ENCODE peak calls at places on chromosomes 6 and 20, in eight cellular contexts. One of them, this sample, is unnamed.
A peak's percentile ranks its signal among the peaks of the same experiment; 100 is the strongest.

GRCh38 chr20:36468149-36469000 is 72.9 kb upstream of the MYL9 start:
- DNase-seq in cardiac fibroblast: no peak
- DNase-seq in IMR-90: no peak
- DNase-seq in AG10803: no peak
- DNase-seq in esophagus squamous epithelium: no peak
- DNase-seq in stomach: peak; percentile 51
- DNase-seq in tibial artery: no peak
- DNase-seq in foreskin fibroblast: no peak
- DNase-seq in this sample: peak; percentile 44

GRCh38 chr6:97198181-97198580 is 84.8 kb downstream of the MMS22L start:
- DNase-seq in cardiac fibroblast: peak; percentile 32
- DNase-seq in IMR-90: peak; percentile 46
- DNase-seq in AG10803: no peak
- DNase-seq in esophagus squamous epithelium: no peak
- DNase-seq in stomach: no peak
- DNase-seq in tibial artery: no peak
- DNase-seq in foreskin fibroblast: no peak
- DNase-seq in this sample: peak; percentile 33

GRCh38 chr6:5567890-5568289 is 306.6 kb downstream of the FARS2 start:
- DNase-seq in cardiac fibroblast: no peak
- DNase-seq in IMR-90: no peak
- DNase-seq in AG10803: no peak
- DNase-seq in esophagus squamous epithelium: no peak
- DNase-seq in stomach: no peak
- DNase-seq in tibial artery: no peak
- DNase-seq in foreskin fibroblast: no peak
- DNase-seq in this sample: no peak

GRCh38 chr6:137188855-137189254 is 15.4 kb upstream of the IL22RA2 start:
- DNase-seq in cardiac fibroblast: no peak
- DNase-seq in IMR-90: no peak
- DNase-seq in AG10803: no peak
- DNase-seq in esophagus squamous epithelium: no peak
- DNase-seq in stomach: no peak
- DNase-seq in tibial artery: no peak
- DNase-seq in foreskin fibroblast: no peak
- DNase-seq in this sample: peak; percentile 36

GRCh38 chr20:20184149-20184548 is 131.8 kb downstream of the CFAP61 start:
- DNase-seq in cardiac fibroblast: no peak
- DNase-seq in IMR-90: no peak
- DNase-seq in AG10803: peak; percentile 0
- DNase-seq in esophagus squamous epithelium: no peak
- DNase-seq in stomach: no peak
- DNase-seq in tibial artery: no peak
- DNase-seq in foreskin fibroblast: no peak
- DNase-seq in this sample: no peak

GRCh38 chr6:69696273-69696672 is 100.5 kb downstream of the LMBRD1 start:
- DNase-seq in cardiac fibroblast: no peak
- DNase-seq in IMR-90: peak; percentile 5
- DNase-seq in AG10803: no peak
- DNase-seq in esophagus squamous epithelium: no peak
- DNase-seq in stomach: no peak
- DNase-seq in tibial artery: no peak
- DNase-seq in foreskin fibroblast: peak; percentile 7
- DNase-seq in this sample: peak; percentile 13

GRCh38 chr6:109322825-109323580 is 59.3 kb downstream of the CD164 start:
- DNase-seq in cardiac fibroblast: no peak
- DNase-seq in IMR-90: no peak
- DNase-seq in AG10803: no peak
- DNase-seq in esophagus squamous epithelium: no peak
- DNase-seq in stomach: no peak
- DNase-seq in tibial artery: peak; percentile 64
- DNase-seq in foreskin fibroblast: no peak
- DNase-seq in this sample: no peak

GRCh38 chr20:59149678-59150504 is 13.7 kb upstream of the ZNF831 start:
- DNase-seq in cardiac fibroblast: no peak
- DNase-seq in IMR-90: no peak
- DNase-seq in AG10803: no peak
- DNase-seq in esophagus squamous epithelium: no peak
- DNase-seq in stomach: no peak
- DNase-seq in tibial artery: no peak
- DNase-seq in foreskin fibroblast: no peak
- DNase-seq in this sample: no peak

GRCh38 chr6:80143312-80143960 is 37.0 kb downstream of the BCKDHB start:
- DNase-seq in cardiac fibroblast: peak; percentile 96
- DNase-seq in IMR-90: peak; percentile 85
- DNase-seq in AG10803: peak; percentile 86
- DNase-seq in esophagus squamous epithelium: no peak
- DNase-seq in stomach: peak; percentile 78
- DNase-seq in tibial artery: peak; percentile 84
- DNase-seq in foreskin fibroblast: peak; percentile 91
- DNase-seq in this sample: peak; percentile 94

GRCh38 chr20:34941224-34941623 is 14.4 kb downstream of the GSS start:
- DNase-seq in cardiac fibroblast: no peak
- DNase-seq in IMR-90: peak; percentile 10
- DNase-seq in AG10803: no peak
- DNase-seq in esophagus squamous epithelium: no peak
- DNase-seq in stomach: no peak
- DNase-seq in tibial artery: no peak
- DNase-seq in foreskin fibroblast: no peak
- DNase-seq in this sample: no peak

GRCh38 chr6:71510057-71510713 is 221.6 kb downstream of the OGFRL1 start:
- DNase-seq in cardiac fibroblast: peak; percentile 84
- DNase-seq in IMR-90: peak; percentile 84
- DNase-seq in AG10803: peak; percentile 80
- DNase-seq in esophagus squamous epithelium: no peak
- DNase-seq in stomach: peak; percentile 43
- DNase-seq in tibial artery: peak; percentile 49
- DNase-seq in foreskin fibroblast: peak; percentile 75
- DNase-seq in this sample: peak; percentile 85

GRCh38 chr20:41476446-41476845 is 109.8 kb upstream of the EMILIN3 start:
- DNase-seq in cardiac fibroblast: no peak
- DNase-seq in IMR-90: no peak
- DNase-seq in AG10803: no peak
- DNase-seq in esophagus squamous epithelium: no peak
- DNase-seq in stomach: no peak
- DNase-seq in tibial artery: no peak
- DNase-seq in foreskin fibroblast: no peak
- DNase-seq in this sample: no peak

GRCh38 chr20:13017235-13017634 is 8.5 kb downstream of the SPTLC3 start:
- DNase-seq in cardiac fibroblast: peak; percentile 78
- DNase-seq in IMR-90: peak; percentile 18
- DNase-seq in AG10803: peak; percentile 19
- DNase-seq in esophagus squamous epithelium: no peak
- DNase-seq in stomach: no peak
- DNase-seq in tibial artery: no peak
- DNase-seq in foreskin fibroblast: peak; percentile 62
- DNase-seq in this sample: no peak

GRCh38 chr6:165707067-165707853 is 44.2 kb upstream of the PDE10A start:
- DNase-seq in cardiac fibroblast: no peak
- DNase-seq in IMR-90: no peak
- DNase-seq in AG10803: no peak
- DNase-seq in esophagus squamous epithelium: no peak
- DNase-seq in stomach: no peak
- DNase-seq in tibial artery: no peak
- DNase-seq in foreskin fibroblast: no peak
- DNase-seq in this sample: no peak

GRCh38 chr6:157471895-157472686 is 91.1 kb downstream of the ZDHHC14 start:
- DNase-seq in cardiac fibroblast: no peak
- DNase-seq in IMR-90: no peak
- DNase-seq in AG10803: no peak
- DNase-seq in esophagus squamous epithelium: no peak
- DNase-seq in stomach: no peak
- DNase-seq in tibial artery: no peak
- DNase-seq in foreskin fibroblast: no peak
- DNase-seq in this sample: no peak

GRCh38 chr6:85006362-85006761 is 242.0 kb upstream of the TBX18 start:
- DNase-seq in cardiac fibroblast: no peak
- DNase-seq in IMR-90: no peak
- DNase-seq in AG10803: no peak
- DNase-seq in esophagus squamous epithelium: no peak
- DNase-seq in stomach: no peak
- DNase-seq in tibial artery: no peak
- DNase-seq in foreskin fibroblast: peak; percentile 13
- DNase-seq in this sample: peak; percentile 15

GRCh38 chr6:125025164-125025854 is 63.1 kb downstream of the RNF217 start:
- DNase-seq in cardiac fibroblast: no peak
- DNase-seq in IMR-90: no peak
- DNase-seq in AG10803: no peak
- DNase-seq in esophagus squamous epithelium: no peak
- DNase-seq in stomach: no peak
- DNase-seq in tibial artery: no peak
- DNase-seq in foreskin fibroblast: no peak
- DNase-seq in this sample: no peak

GRCh38 chr6:75279418-75279817 is 5.2 kb downstream of the TMEM30A start:
- DNase-seq in cardiac fibroblast: no peak
- DNase-seq in IMR-90: no peak
- DNase-seq in AG10803: no peak
- DNase-seq in esophagus squamous epithelium: no peak
- DNase-seq in stomach: no peak
- DNase-seq in tibial artery: no peak
- DNase-seq in foreskin fibroblast: no peak
- DNase-seq in this sample: no peak

GRCh38 chr6:75281643-75282042 is 2.9 kb downstream of the TMEM30A start:
- DNase-seq in cardiac fibroblast: no peak
- DNase-seq in IMR-90: no peak
- DNase-seq in AG10803: no peak
- DNase-seq in esophagus squamous epithelium: no peak
- DNase-seq in stomach: no peak
- DNase-seq in tibial artery: no peak
- DNase-seq in foreskin fibroblast: no peak
- DNase-seq in this sample: no peak

GRCh38 chr6:75278474-75279077 is 6.0 kb downstream of the TMEM30A start:
- DNase-seq in cardiac fibroblast: no peak
- DNase-seq in IMR-90: no peak
- DNase-seq in AG10803: no peak
- DNase-seq in esophagus squamous epithelium: no peak
- DNase-seq in stomach: no peak
- DNase-seq in tibial artery: no peak
- DNase-seq in foreskin fibroblast: no peak
- DNase-seq in this sample: no peak

GRCh38 chr6:75282706-75283105 is 1.9 kb downstream of the TMEM30A start:
- DNase-seq in cardiac fibroblast: no peak
- DNase-seq in IMR-90: no peak
- DNase-seq in AG10803: no peak
- DNase-seq in esophagus squamous epithelium: no peak
- DNase-seq in stomach: no peak
- DNase-seq in tibial artery: no peak
- DNase-seq in foreskin fibroblast: no peak
- DNase-seq in this sample: no peak

DNA sequence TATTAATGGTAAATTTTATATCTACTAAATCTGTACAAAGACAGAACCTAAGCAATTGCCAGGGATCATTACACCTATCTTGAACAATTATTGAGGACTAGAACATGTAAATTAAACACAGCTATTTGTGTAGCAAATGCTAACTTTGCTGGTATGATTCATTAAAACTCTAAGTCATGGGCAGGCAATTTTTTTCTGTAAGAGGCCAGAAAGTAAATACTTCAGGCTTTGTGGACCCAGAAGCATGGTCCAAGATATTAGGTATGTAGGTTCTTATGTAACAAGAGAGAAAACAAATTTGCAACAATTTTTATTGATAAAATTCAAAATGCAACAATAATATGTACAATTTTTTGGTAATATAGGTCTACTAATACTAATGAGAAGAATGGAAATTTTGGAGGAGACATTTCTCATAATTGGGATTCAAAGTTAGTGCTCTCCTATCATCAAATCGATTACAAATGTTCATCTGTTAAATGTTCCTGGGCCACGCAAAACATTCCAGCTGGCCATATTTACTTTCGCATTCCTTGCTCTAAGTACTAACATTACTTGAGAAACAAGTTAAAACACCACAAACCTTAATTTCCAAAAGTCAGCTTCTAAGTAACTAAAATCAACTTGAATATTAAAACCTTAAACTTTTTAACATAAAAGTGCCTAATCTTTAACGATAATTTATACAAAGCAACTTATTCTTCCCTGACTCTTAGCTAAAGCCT is 4.3 kb downstream of the TMEM30A start:
- DNase-seq in cardiac fibroblast: no peak
- DNase-seq in IMR-90: peak; percentile 45
- DNase-seq in AG10803: peak; percentile 58
- DNase-seq in esophagus squamous epithelium: no peak
- DNase-seq in stomach: no peak
- DNase-seq in tibial artery: no peak
- DNase-seq in foreskin fibroblast: no peak
- DNase-seq in this sample: no peak
- H3K4me3 ChIP-seq in cardiac fibroblast: no peak overlapping the region
- H3K4me3 ChIP-seq in IMR-90: peak overlapping the region; percentile 35
- H3K4me3 ChIP-seq in AG10803: peak overlapping the region; percentile 16
- H3K4me3 ChIP-seq in esophagus squamous epithelium: no peak overlapping the region
- H3K4me3 ChIP-seq in stomach: peak overlapping the region; percentile 11
- H3K4me3 ChIP-seq in tibial artery: no peak overlapping the region
- H3K4me3 ChIP-seq in foreskin fibroblast: no peak overlapping the region
- H3K4me3 ChIP-seq in this sample: no peak overlapping the region

GRCh38 chr6:22956029-22956715 is 386.8 kb downstream of the HDGFL1 start:
- DNase-seq in cardiac fibroblast: no peak
- DNase-seq in IMR-90: no peak
- DNase-seq in AG10803: no peak
- DNase-seq in esophagus squamous epithelium: no peak
- DNase-seq in stomach: no peak
- DNase-seq in tibial artery: no peak
- DNase-seq in foreskin fibroblast: no peak
- DNase-seq in this sample: no peak
- TF ChIP-seq CTCF in cardiac fibroblast: no peak
- TF ChIP-seq CTCF in IMR-90: no peak
- TF ChIP-seq CTCF in AG10803: no peak
- TF ChIP-seq CTCF in esophagus squamous epithelium: no peak
- TF ChIP-seq CTCF in stomach: no peak
- TF ChIP-seq CTCF in tibial artery: no peak
- TF ChIP-seq CTCF in foreskin fibroblast: no peak
- TF ChIP-seq CTCF in this sample: no peak

GRCh38 chr6:27584326-27584725 is 111.4 kb upstream of the ZNF184 start:
- DNase-seq in cardiac fibroblast: no peak
- DNase-seq in IMR-90: no peak
- DNase-seq in AG10803: no peak
- DNase-seq in esophagus squamous epithelium: no peak
- DNase-seq in stomach: no peak
- DNase-seq in tibial artery: no peak
- DNase-seq in foreskin fibroblast: no peak
- DNase-seq in this sample: no peak
- H3K4me3 ChIP-seq in cardiac fibroblast: no peak overlapping the region
- H3K4me3 ChIP-seq in IMR-90: no peak overlapping the region
- H3K4me3 ChIP-seq in AG10803: no peak overlapping the region
- H3K4me3 ChIP-seq in esophagus squamous epithelium: no peak overlapping the region
- H3K4me3 ChIP-seq in stomach: no peak overlapping the region
- H3K4me3 ChIP-seq in tibial artery: no peak overlapping the region
- H3K4me3 ChIP-seq in foreskin fibroblast: no peak overlapping the region
- H3K4me3 ChIP-seq in this sample: no peak overlapping the region

DNA sequence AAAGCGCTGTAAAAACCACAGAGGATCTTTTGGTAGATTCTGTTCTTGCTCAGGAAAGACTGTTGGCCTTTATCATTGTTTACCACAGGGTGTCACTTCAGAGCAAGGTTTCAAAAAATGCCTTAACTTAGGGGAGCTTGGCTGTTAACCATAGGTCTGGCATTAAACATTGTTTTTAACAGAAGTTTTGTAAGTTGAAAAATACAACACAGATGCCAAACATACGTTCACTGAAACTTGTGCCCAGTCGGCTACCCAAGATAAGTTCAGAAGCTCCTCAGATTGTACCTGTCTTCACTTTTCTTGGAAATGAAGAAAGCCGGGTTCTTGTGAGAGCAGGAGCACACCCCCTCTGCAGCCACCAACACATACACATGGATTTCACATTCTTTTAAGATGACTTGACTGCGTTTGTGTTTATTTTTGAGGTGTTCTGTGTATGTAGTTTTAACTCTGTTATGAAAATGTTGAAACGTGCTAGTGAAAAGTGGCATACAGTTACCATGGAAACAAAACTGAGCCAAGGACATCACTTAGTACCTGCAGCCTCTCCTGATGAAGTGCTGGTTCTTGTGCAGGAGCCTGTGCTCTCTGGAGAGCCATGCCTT is 64.9 kb downstream of the SYCP2L start:
- DNase-seq in cardiac fibroblast: peak; percentile 77
- DNase-seq in IMR-90: peak; percentile 94
- DNase-seq in AG10803: peak; percentile 62
- DNase-seq in esophagus squamous epithelium: no peak
- DNase-seq in stomach: no peak
- DNase-seq in tibial artery: no peak
- DNase-seq in foreskin fibroblast: peak; percentile 20
- DNase-seq in this sample: peak; percentile 68
- TF ChIP-seq CTCF in cardiac fibroblast: peak; percentile 64
- TF ChIP-seq CTCF in IMR-90: peak; percentile 76
- TF ChIP-seq CTCF in AG10803: peak; percentile 86
- TF ChIP-seq CTCF in esophagus squamous epithelium: no peak
- TF ChIP-seq CTCF in stomach: peak; percentile 18
- TF ChIP-seq CTCF in tibial artery: peak; percentile 37
- TF ChIP-seq CTCF in foreskin fibroblast: peak; percentile 62
- TF ChIP-seq CTCF in this sample: peak; percentile 69